ENCODE peak calls at places on chromosomes 6 and 20, in nine cellular contexts. T is hepatocyte, F is PC-3, Z is A549, M is H9, C is HCT116, S is H1, I is neural progenitor cell, W is PC-9. O is an unnamed sample.

GRCh38 chr20:23092409-23092756 is 6.3 kb upstream of the CD93 start:
- DNase-seq in T (no peak), M (no peak), W (no peak), C (no peak), I (no peak), Z (no peak), S (no peak), F (no peak), O (no peak)

GRCh38 chr6:146990821-146991798 is 213.1 kb upstream of the STXBP5 start:
- DNase-seq in W (no peak), I (no peak), T (peak; percentile 47), C (peak; percentile 19), S (no peak), Z (peak; percentile 82), F (peak; percentile 67), M (no peak), O (peak; percentile 64)

GRCh38 chr20:10540636-10541493 is 105.8 kb downstream of the SLX4IP start:
- DNase-seq in Z (peak; percentile 86), I (no peak), F (peak; percentile 89), T (peak; percentile 60), W (no peak), C (peak; percentile 75), S (no peak), M (no peak), O (peak; percentile 86)

GRCh38 chr6:20370393-20370792 is 31.3 kb upstream of the E2F3 start:
- DNase-seq in W (no peak), C (no peak), Z (no peak), S (no peak), I (no peak), F (no peak), M (no peak), T (no peak), O (no peak)

GRCh38 chr6:19333936-19334335 is 503.2 kb upstream of the ID4 start:
- DNase-seq in C (no peak), S (no peak), Z (peak; percentile 52), W (no peak), M (no peak), F (peak; percentile 96), T (peak; percentile 12), I (no peak), O (peak; percentile 45)

GRCh38 chr6:100078509-100078908 is 84.5 kb upstream of the MCHR2 start:
- DNase-seq in Z (peak; percentile 48), T (peak; percentile 17), S (peak; percentile 19), C (peak; percentile 32), M (peak; percentile 65), I (peak; percentile 69), W (no peak), F (peak; percentile 71), O (peak; percentile 57)

GRCh38 chr6:156449569-156449968 is 327.6 kb upstream of the ARID1B start:
- DNase-seq in F (no peak), S (no peak), T (no peak), I (no peak), C (no peak), Z (no peak), W (no peak), M (no peak), O (no peak)

GRCh38 chr20:47205577-47206123 is 150.8 kb downstream of the ZMYND8 start:
- DNase-seq in C (peak; percentile 77), Z (peak; percentile 74), W (peak; percentile 67), I (peak; percentile 45), T (peak; percentile 49), M (peak; percentile 78), S (no peak), F (peak; percentile 97), O (peak; percentile 84)

GRCh38 chr6:79544939-79545450 is 7.8 kb upstream of the LCA5 start:
- DNase-seq in F (peak; percentile 93), M (peak; percentile 95), C (peak; percentile 97), Z (peak; percentile 96), T (peak; percentile 90), S (peak; percentile 83), W (peak; percentile 79), I (peak; percentile 86), O (peak; percentile 99)

GRCh38 chr20:49824206-49824605 is 11.6 kb downstream of the SLC9A8 start:
- DNase-seq in W (no peak), M (no peak), I (no peak), T (no peak), C (no peak), Z (no peak), S (no peak), F (peak; percentile 22), O (peak; percentile 71)

GRCh38 chr20:38872491-38873049 is 53.6 kb upstream of the FAM83D start:
- DNase-seq in S (no peak), W (no peak), M (no peak), I (no peak), C (no peak), Z (no peak), T (no peak), F (no peak), O (no peak)

GRCh38 chr6:15818491-15818890 is 155.7 kb upstream of the DTNBP1 start:
- DNase-seq in W (no peak), S (no peak), T (no peak), I (no peak), C (no peak), F (no peak), Z (no peak), M (no peak), O (no peak)

GRCh38 chr20:43820742-43821330 is 93.8 kb upstream of the TOX2 start:
- DNase-seq in T (no peak), S (no peak), M (no peak), W (peak; percentile 23), I (no peak), C (no peak), Z (no peak), F (peak; percentile 58), O (no peak)

GRCh38 chr6:110390404-110390803 is 25.0 kb downstream of the DDO start:
- DNase-seq in I (no peak), F (no peak), M (no peak), W (no peak), C (no peak), S (no peak), Z (no peak), T (no peak), O (no peak)

GRCh38 chr6:105519954-105520353 is 117.1 kb upstream of the PREP start:
- DNase-seq in Z (peak; percentile 87), I (no peak), W (no peak), T (no peak), F (peak; percentile 59), C (no peak), S (no peak), M (no peak), O (no peak)

GRCh38 chr6:163942790-163943189 is 528.3 kb downstream of the QKI start:
- DNase-seq in W (no peak), C (no peak), T (no peak), F (no peak), I (no peak), S (no peak), M (no peak), Z (no peak), O (no peak)

GRCh38 chr6:30876039-30876730 is 8.1 kb upstream of the DDR1 start:
- DNase-seq in C (peak; percentile 56), T (peak; percentile 58), M (no peak), W (no peak), S (no peak), F (peak; percentile 73), Z (no peak), I (no peak), O (peak; percentile 82)

GRCh38 chr6:111844376-111844775 is 28.9 kb downstream of the FYN start:
- DNase-seq in F (no peak), T (no peak), C (no peak), I (peak; percentile 30), M (no peak), S (no peak), Z (no peak), W (no peak), O (no peak)

GRCh38 chr20:56411759-56412472 is at the start of gene CASS4:
- DNase-seq in W (no peak), S (no peak), Z (no peak), T (peak; percentile 26), M (no peak), F (peak; percentile 43), C (no peak), I (no peak), O (peak; percentile 76)
- H3K4me1 ChIP-seq in W (no peaks in the 10 kb centered on the region), S (no peaks in the 10 kb centered on the region), Z (no peaks in the 10 kb centered on the region), T (no peaks in the 10 kb centered on the region), M (no peaks in the 10 kb centered on the region), F (peaks cover 4% of the 10 kb centered on the region), C (no peaks in the 10 kb centered on the region), I (no peaks in the 10 kb centered on the region), O (peaks cover 49% of the 10 kb centered on the region)

GRCh38 chr6:85360794-85361642 is 88.9 kb upstream of the NT5E start:
- DNase-seq in F (peak; percentile 91), T (peak; percentile 61), M (no peak), C (peak; percentile 94), S (no peak), W (peak; percentile 75), Z (peak; percentile 88), I (no peak), O (peak; percentile 97)
- H3K4me2 ChIP-seq in F (peak overlapping the region; percentile 43), T (no peak overlapping the region), M (no peak overlapping the region), C (peak overlapping the region; percentile 58), S (no peak overlapping the region), W (peak overlapping the region; percentile 56), Z (peak overlapping the region; percentile 52), I (no peak overlapping the region), O (peak overlapping the region; percentile 32)

GRCh38 chr20:877814-878213 is 38.3 kb downstream of the ANGPT4 start:
- DNase-seq in M (no peak), T (no peak), I (no peak), C (no peak), W (no peak), F (no peak), Z (no peak), S (no peak), O (no peak)

GRCh38 chr20:872855-873520 is 39.5 kb downstream of the FAM110A start:
- DNase-seq in W (no peak), I (peak; percentile 73), S (peak; percentile 23), T (no peak), C (no peak), Z (no peak), F (no peak), M (peak; percentile 80), O (no peak)

GRCh38 chr20:873875-874607 is 40.5 kb downstream of the FAM110A start:
- DNase-seq in C (no peak), F (no peak), I (no peak), T (no peak), M (no peak), Z (no peak), S (no peak), W (no peak), O (no peak)

GRCh38 chr20:871948-872347 is 38.4 kb downstream of the FAM110A start:
- DNase-seq in I (no peak), S (no peak), T (no peak), Z (no peak), C (no peak), F (no peak), W (no peak), M (no peak), O (no peak)

DNA sequence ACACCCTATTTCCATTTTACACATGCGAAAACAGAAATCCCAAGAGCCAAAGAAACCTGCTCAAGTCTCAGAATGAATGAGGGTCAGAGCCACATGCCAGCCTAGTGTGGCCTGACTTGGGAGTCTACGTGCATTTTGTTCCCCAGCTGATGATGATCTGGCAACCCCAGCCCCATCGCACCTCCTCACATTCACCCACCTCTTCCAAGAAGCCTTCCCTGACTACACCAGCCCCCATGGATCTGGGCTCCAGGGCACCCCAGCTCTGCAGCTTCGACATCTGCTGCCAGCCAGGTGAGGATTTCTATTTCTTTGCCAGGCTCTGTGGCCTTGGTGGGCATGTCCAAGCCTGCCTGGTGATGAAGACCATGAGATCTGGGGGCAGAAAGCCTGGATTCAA is 41.0 kb downstream of the ANGPT4 start:
- DNase-seq in I (no peak), F (no peak), Z (no peak), T (no peak), C (no peak), W (no peak), S (no peak), M (no peak), O (no peak)
- H3K4me1 ChIP-seq in I (no peaks in the 10 kb centered on the region), F (no peaks in the 10 kb centered on the region), Z (no peaks in the 10 kb centered on the region), T (no peaks in the 10 kb centered on the region), C (no peaks in the 10 kb centered on the region), W (peaks cover 11% of the 10 kb centered on the region), S (no peaks in the 10 kb centered on the region), M (no peaks in the 10 kb centered on the region), O (no peaks in the 10 kb centered on the region)

GRCh38 chr20:9514461-9515210 is at the start of gene LAMP5:
- DNase-seq in M (peak; percentile 86), I (peak; percentile 94), S (no peak), F (peak; percentile 51), T (peak; percentile 62), Z (no peak), C (no peak), W (no peak), O (peak; percentile 58)
- H3K4me2 ChIP-seq in M (peak within 1 kb of the TSS; percentile 93), I (peak within 1 kb of the TSS; percentile 92), S (peak within 1 kb of the TSS; percentile 93), F (peak within 1 kb of the TSS; percentile 84), T (peak within 1 kb of the TSS; percentile 87), Z (peak within 1 kb of the TSS; percentile 63), C (no peak within 1 kb of the TSS), W (no peak within 1 kb of the TSS), O (no peak within 1 kb of the TSS)

O was measured in GM23248.